ENCODE peak calls at places on chromosome 3, in eight cellular contexts. One of them, this sample, is unnamed.

GRCh38 chr3:150064952-150065351 is 94.3 kb upstream of the PFN2 start:
- DNase-seq in uterus: no peak
- DNase-seq in A549: no peak
- DNase-seq in left lung: no peak
- DNase-seq in breast epithelium: no peak
- DNase-seq in endothelial cell of umbilical vein: no peak
- DNase-seq in AG04450: no peak
- DNase-seq in A673: no peak
- DNase-seq in this sample: no peak

GRCh38 chr3:46187876-46188275 is 20.2 kb downstream of the CCR1 start:
- DNase-seq in uterus: no peak
- DNase-seq in A549: peak; percentile 5
- DNase-seq in left lung: no peak
- DNase-seq in breast epithelium: no peak
- DNase-seq in endothelial cell of umbilical vein: no peak
- DNase-seq in AG04450: no peak
- DNase-seq in A673: no peak
- DNase-seq in this sample: no peak

GRCh38 chr3:73832426-73832825 is 207.7 kb upstream of the PDZRN3 start:
- DNase-seq in uterus: peak; percentile 45
- DNase-seq in A549: no peak
- DNase-seq in left lung: no peak
- DNase-seq in breast epithelium: no peak
- DNase-seq in endothelial cell of umbilical vein: no peak
- DNase-seq in AG04450: no peak
- DNase-seq in A673: no peak
- DNase-seq in this sample: no peak

GRCh38 chr3:136962961-136963360 is 5.2 kb downstream of the IL20RB start:
- DNase-seq in uterus: no peak
- DNase-seq in A549: no peak
- DNase-seq in left lung: no peak
- DNase-seq in breast epithelium: no peak
- DNase-seq in endothelial cell of umbilical vein: no peak
- DNase-seq in AG04450: no peak
- DNase-seq in A673: no peak
- DNase-seq in this sample: no peak

GRCh38 chr3:190026154-190026553 is 94.5 kb downstream of the P3H2 start:
- DNase-seq in uterus: no peak
- DNase-seq in A549: no peak
- DNase-seq in left lung: no peak
- DNase-seq in breast epithelium: no peak
- DNase-seq in endothelial cell of umbilical vein: no peak
- DNase-seq in AG04450: no peak
- DNase-seq in A673: no peak
- DNase-seq in this sample: no peak

GRCh38 chr3:115428825-115429224 is 194.5 kb upstream of the GAP43 start:
- DNase-seq in uterus: no peak
- DNase-seq in A549: peak; percentile 9
- DNase-seq in left lung: no peak
- DNase-seq in breast epithelium: no peak
- DNase-seq in endothelial cell of umbilical vein: no peak
- DNase-seq in AG04450: no peak
- DNase-seq in A673: peak; percentile 25
- DNase-seq in this sample: no peak

GRCh38 chr3:9793161-9793781 is 389 bp downstream of the ARPC4 start:
- DNase-seq in uterus: no peak
- DNase-seq in A549: peak; percentile 61
- DNase-seq in left lung: peak; percentile 58
- DNase-seq in breast epithelium: no peak
- DNase-seq in endothelial cell of umbilical vein: peak; percentile 56
- DNase-seq in AG04450: no peak
- DNase-seq in A673: no peak
- DNase-seq in this sample: no peak

GRCh38 chr3:148648685-148649352 is 48.9 kb upstream of the AGTR1 start:
- DNase-seq in uterus: no peak
- DNase-seq in A549: peak; percentile 38
- DNase-seq in left lung: no peak
- DNase-seq in breast epithelium: no peak
- DNase-seq in endothelial cell of umbilical vein: no peak
- DNase-seq in AG04450: peak; percentile 15
- DNase-seq in A673: no peak
- DNase-seq in this sample: no peak

GRCh38 chr3:134754768-134755559 is 40.1 kb upstream of the EPHB1 start:
- DNase-seq in uterus: no peak
- DNase-seq in A549: peak; percentile 19
- DNase-seq in left lung: no peak
- DNase-seq in breast epithelium: no peak
- DNase-seq in endothelial cell of umbilical vein: peak; percentile 24
- DNase-seq in AG04450: no peak
- DNase-seq in A673: peak; percentile 41
- DNase-seq in this sample: peak; percentile 7

GRCh38 chr3:111253733-111254132 is 182.1 kb downstream of the NECTIN3 start:
- DNase-seq in uterus: no peak
- DNase-seq in A549: no peak
- DNase-seq in left lung: no peak
- DNase-seq in breast epithelium: no peak
- DNase-seq in endothelial cell of umbilical vein: no peak
- DNase-seq in AG04450: no peak
- DNase-seq in A673: no peak
- DNase-seq in this sample: no peak

GRCh38 chr3:136672457-136672856 is 79.7 kb downstream of the STAG1 start:
- DNase-seq in uterus: no peak
- DNase-seq in A549: no peak
- DNase-seq in left lung: no peak
- DNase-seq in breast epithelium: no peak
- DNase-seq in endothelial cell of umbilical vein: no peak
- DNase-seq in AG04450: no peak
- DNase-seq in A673: no peak
- DNase-seq in this sample: no peak

GRCh38 chr3:111874177-111874820 is 15.2 kb downstream of the PHLDB2 start:
- DNase-seq in uterus: no peak
- DNase-seq in A549: peak; percentile 65
- DNase-seq in left lung: no peak
- DNase-seq in breast epithelium: no peak
- DNase-seq in endothelial cell of umbilical vein: peak; percentile 47
- DNase-seq in AG04450: no peak
- DNase-seq in A673: peak; percentile 25
- DNase-seq in this sample: no peak

GRCh38 chr3:14425574-14426304 is 23.3 kb downstream of the SLC6A6 start:
- DNase-seq in uterus: no peak
- DNase-seq in A549: no peak
- DNase-seq in left lung: peak; percentile 70
- DNase-seq in breast epithelium: no peak
- DNase-seq in endothelial cell of umbilical vein: no peak
- DNase-seq in AG04450: no peak
- DNase-seq in A673: no peak
- DNase-seq in this sample: no peak

GRCh38 chr3:110198717-110199587 is 861.6 kb upstream of the DPPA4 start:
- DNase-seq in uterus: no peak
- DNase-seq in A549: no peak
- DNase-seq in left lung: peak; percentile 58
- DNase-seq in breast epithelium: no peak
- DNase-seq in endothelial cell of umbilical vein: no peak
- DNase-seq in AG04450: no peak
- DNase-seq in A673: no peak
- DNase-seq in this sample: peak; percentile 2

GRCh38 chr3:71109241-71109976 is 474.1 kb downstream of the FOXP1 start:
- DNase-seq in uterus: no peak
- DNase-seq in A549: no peak
- DNase-seq in left lung: no peak
- DNase-seq in breast epithelium: no peak
- DNase-seq in endothelial cell of umbilical vein: peak; percentile 86
- DNase-seq in AG04450: no peak
- DNase-seq in A673: no peak
- DNase-seq in this sample: no peak

GRCh38 chr3:178754852-178755510 is 218.7 kb downstream of the KCNMB2 start:
- DNase-seq in uterus: no peak
- DNase-seq in A549: no peak
- DNase-seq in left lung: no peak
- DNase-seq in breast epithelium: no peak
- DNase-seq in endothelial cell of umbilical vein: no peak
- DNase-seq in AG04450: no peak
- DNase-seq in A673: no peak
- DNase-seq in this sample: no peak

GRCh38 chr3:30810617-30811016 is 83.8 kb downstream of the GADL1 start:
- DNase-seq in uterus: peak; percentile 22
- DNase-seq in A549: no peak
- DNase-seq in left lung: no peak
- DNase-seq in breast epithelium: no peak
- DNase-seq in endothelial cell of umbilical vein: no peak
- DNase-seq in AG04450: no peak
- DNase-seq in A673: peak; percentile 11
- DNase-seq in this sample: no peak

GRCh38 chr3:30813734-30814133 is 80.7 kb downstream of the GADL1 start:
- DNase-seq in uterus: no peak
- DNase-seq in A549: no peak
- DNase-seq in left lung: no peak
- DNase-seq in breast epithelium: no peak
- DNase-seq in endothelial cell of umbilical vein: no peak
- DNase-seq in AG04450: no peak
- DNase-seq in A673: no peak
- DNase-seq in this sample: no peak

GRCh38 chr3:30805695-30806094 is 88.8 kb downstream of the GADL1 start:
- DNase-seq in uterus: no peak
- DNase-seq in A549: no peak
- DNase-seq in left lung: no peak
- DNase-seq in breast epithelium: no peak
- DNase-seq in endothelial cell of umbilical vein: no peak
- DNase-seq in AG04450: no peak
- DNase-seq in A673: no peak
- DNase-seq in this sample: no peak

DNA sequence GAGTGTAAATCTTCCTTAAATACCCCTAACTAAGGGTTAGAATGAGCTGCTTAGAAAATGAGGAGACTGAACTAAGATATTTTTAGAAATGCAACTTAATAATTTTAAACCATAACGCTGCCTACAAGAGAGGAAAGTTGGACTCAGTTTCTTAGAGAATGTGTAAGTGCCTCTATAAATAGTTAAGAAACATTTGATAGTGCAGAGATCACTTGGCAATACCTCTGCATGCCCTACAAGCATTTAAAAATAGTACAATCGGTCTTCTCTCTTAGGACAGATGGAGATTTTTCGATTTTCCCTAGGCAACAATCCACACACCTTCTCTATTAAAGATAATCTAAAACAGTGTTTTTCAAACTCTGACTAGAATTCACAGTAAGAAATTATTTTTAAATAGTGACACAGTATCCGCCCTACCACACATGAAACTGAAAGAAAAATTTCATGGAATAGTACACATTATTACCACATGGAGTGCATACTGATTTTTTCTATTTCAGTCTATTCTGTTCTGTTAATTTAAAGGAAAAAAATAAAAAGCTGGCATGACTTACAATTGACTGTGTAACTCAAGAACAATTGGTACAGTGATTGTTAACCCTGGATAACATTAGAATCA is 83.2 kb downstream of the GADL1 start:
- DNase-seq in uterus: no peak
- DNase-seq in A549: no peak
- DNase-seq in left lung: no peak
- DNase-seq in breast epithelium: no peak
- DNase-seq in endothelial cell of umbilical vein: no peak
- DNase-seq in AG04450: no peak
- DNase-seq in A673: no peak
- DNase-seq in this sample: no peak
- H3K27ac ChIP-seq in uterus: peak overlapping the region; percentile 61
- H3K27ac ChIP-seq in A549: no peak overlapping the region
- H3K27ac ChIP-seq in left lung: no peak overlapping the region
- H3K27ac ChIP-seq in breast epithelium: peak overlapping the region; percentile 8
- H3K27ac ChIP-seq in endothelial cell of umbilical vein: no peak overlapping the region
- H3K27ac ChIP-seq in AG04450: no peak overlapping the region
- H3K27ac ChIP-seq in A673: no peak overlapping the region
- H3K27ac ChIP-seq in this sample: no peak overlapping the region

GRCh38 chr3:35651888-35652287 is 12.6 kb downstream of the ARPP21 start:
- DNase-seq in uterus: no peak
- DNase-seq in A549: peak; percentile 49
- DNase-seq in left lung: no peak
- DNase-seq in breast epithelium: no peak
- DNase-seq in endothelial cell of umbilical vein: no peak
- DNase-seq in AG04450: no peak
- DNase-seq in A673: no peak
- DNase-seq in this sample: no peak
- H3K27ac ChIP-seq in uterus: no peak overlapping the region
- H3K27ac ChIP-seq in A549: peak overlapping the region; percentile 42
- H3K27ac ChIP-seq in left lung: no peak overlapping the region
- H3K27ac ChIP-seq in breast epithelium: no peak overlapping the region
- H3K27ac ChIP-seq in endothelial cell of umbilical vein: no peak overlapping the region
- H3K27ac ChIP-seq in AG04450: no peak overlapping the region
- H3K27ac ChIP-seq in A673: no peak overlapping the region
- H3K27ac ChIP-seq in this sample: peak overlapping the region; percentile 5

DNA sequence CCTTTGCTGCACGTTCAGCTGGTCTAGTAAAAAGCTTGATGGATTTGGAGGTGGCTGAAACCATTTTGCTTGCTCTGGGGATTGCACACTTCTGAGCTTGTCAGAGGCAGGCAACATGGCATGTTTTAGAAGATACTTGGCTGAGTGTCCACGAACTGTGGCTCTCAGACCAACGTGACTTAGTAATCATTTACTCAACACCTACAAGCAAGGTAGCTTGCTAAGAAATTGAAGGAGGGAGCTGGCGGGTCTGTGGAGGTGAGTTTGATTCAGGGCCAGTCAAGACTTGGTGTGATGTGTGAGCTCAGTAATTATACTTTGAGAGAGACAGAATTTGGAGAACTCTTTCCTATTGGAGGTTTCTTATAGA is 196.0 kb downstream of the LPP start:
- DNase-seq in uterus: no peak
- DNase-seq in A549: no peak
- DNase-seq in left lung: no peak
- DNase-seq in breast epithelium: no peak
- DNase-seq in endothelial cell of umbilical vein: no peak
- DNase-seq in AG04450: no peak
- DNase-seq in A673: no peak
- DNase-seq in this sample: no peak
- H3K27ac ChIP-seq in uterus: no peak overlapping the region
- H3K27ac ChIP-seq in A549: peak overlapping the region; percentile 60
- H3K27ac ChIP-seq in left lung: no peak overlapping the region
- H3K27ac ChIP-seq in breast epithelium: peak overlapping the region; percentile 68
- H3K27ac ChIP-seq in endothelial cell of umbilical vein: no peak overlapping the region
- H3K27ac ChIP-seq in AG04450: no peak overlapping the region
- H3K27ac ChIP-seq in A673: no peak overlapping the region
- H3K27ac ChIP-seq in this sample: no peak overlapping the region

DNA sequence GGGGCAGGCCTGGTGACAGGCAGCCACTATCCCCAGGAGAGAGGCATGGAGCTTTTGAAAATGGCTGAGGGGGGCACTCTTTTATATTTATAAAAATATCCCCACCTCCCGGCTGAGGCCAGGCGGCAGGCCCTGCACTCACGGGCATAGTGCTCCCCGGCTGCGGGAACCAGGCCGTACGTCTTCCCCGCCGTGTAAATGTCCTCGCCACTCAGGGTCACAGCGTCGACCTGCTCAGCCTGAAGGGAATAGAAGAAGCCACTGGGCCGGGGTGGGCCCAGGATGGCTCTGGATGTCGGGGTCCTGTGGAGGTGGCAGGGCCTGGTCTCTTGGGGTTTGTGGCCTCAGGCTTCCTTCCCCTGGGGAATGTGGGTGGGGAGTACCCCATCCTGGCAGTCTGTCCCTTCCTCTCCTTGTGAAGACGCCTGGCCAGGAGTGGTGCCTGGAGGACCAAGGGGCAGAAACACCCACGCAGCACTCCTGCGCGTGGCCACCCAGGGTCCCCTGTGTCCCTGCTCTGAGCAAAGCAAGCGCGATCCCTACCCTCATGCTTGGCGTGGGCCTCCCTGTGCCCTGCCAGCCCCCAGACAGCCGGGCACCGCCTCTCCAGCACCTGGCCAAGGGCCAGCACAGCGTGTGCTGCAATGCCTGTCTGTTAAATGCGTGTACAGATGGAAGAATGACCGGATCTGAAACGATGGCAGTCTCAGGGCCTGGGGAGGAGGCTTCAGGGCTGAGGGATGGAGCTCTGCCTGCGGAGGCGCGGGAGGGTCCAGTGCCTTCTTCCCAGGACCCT is 18.9 kb downstream of the MELTF start:
- DNase-seq in uterus: no peak
- DNase-seq in A549: no peak
- DNase-seq in left lung: no peak
- DNase-seq in breast epithelium: no peak
- DNase-seq in endothelial cell of umbilical vein: no peak
- DNase-seq in AG04450: no peak
- DNase-seq in A673: no peak
- DNase-seq in this sample: no peak
- H3K27ac ChIP-seq in uterus: no peak overlapping the region
- H3K27ac ChIP-seq in A549: no peak overlapping the region
- H3K27ac ChIP-seq in left lung: no peak overlapping the region
- H3K27ac ChIP-seq in breast epithelium: no peak overlapping the region
- H3K27ac ChIP-seq in endothelial cell of umbilical vein: no peak overlapping the region
- H3K27ac ChIP-seq in AG04450: no peak overlapping the region
- H3K27ac ChIP-seq in A673: no peak overlapping the region
- H3K27ac ChIP-seq in this sample: no peak overlapping the region

This sample was measured in substantia nigra.